ENCODE peak calls at places on chromosome 14, in ten cellular contexts. Y, O, U, W, C, K, X, L, P and H are unnamed samples.

GRCh38 chr14:23284654-23285529 is 1.0 kb downstream of the HOMEZ start:
- DNase-seq in Y (peak), O (no peak), U (no peak), W (no peak), C (no peak), K (no peak), X (no peak), L (no peak), P (no peak), H (peak)

GRCh38 chr14:54767450-54767849 is 135.2 kb downstream of the GCH1 start:
- DNase-seq in Y (no peak), O (no peak), U (no peak), W (no peak), C (no peak), K (no peak), X (no peak), L (peak), P (no peak), H (no peak)

GRCh38 chr14:100536721-100537700 is 50.2 kb downstream of the BEGAIN start:
- DNase-seq in Y (no peak), O (no peak), U (no peak), W (peak), C (no peak), K (no peak), X (no peak), L (peak), P (no peak), H (no peak)

GRCh38 chr14:78975734-78976133 is 805.6 kb downstream of the NRXN3 start:
- DNase-seq in Y (no peak), O (no peak), U (no peak), W (no peak), C (no peak), K (no peak), X (no peak), L (no peak), P (no peak), H (no peak)

GRCh38 chr14:60356921-60357550 is 108.0 kb downstream of the PPM1A start:
- DNase-seq in Y (no peak), O (no peak), U (no peak), W (no peak), C (no peak), K (peak), X (no peak), L (peak), P (no peak), H (no peak)

GRCh38 chr14:87994974-87995373 is 2.0 kb upstream of the GALC start:
- DNase-seq in Y (no peak), O (no peak), U (no peak), W (no peak), C (no peak), K (no peak), X (no peak), L (no peak), P (no peak), H (no peak)

GRCh38 chr14:32450919-32451675 is 122.0 kb downstream of the AKAP6 start:
- DNase-seq in Y (no peak), O (no peak), U (no peak), W (no peak), C (no peak), K (no peak), X (no peak), L (no peak), P (no peak), H (no peak)

GRCh38 chr14:20878695-20879094 is 12.5 kb upstream of the RNASE3 start:
- DNase-seq in Y (no peak), O (no peak), U (no peak), W (no peak), C (no peak), K (no peak), X (no peak), L (no peak), P (no peak), H (no peak)

GRCh38 chr14:60317609-60318008 is 68.6 kb downstream of the PPM1A start:
- DNase-seq in Y (no peak), O (no peak), U (no peak), W (no peak), C (no peak), K (peak), X (no peak), L (peak), P (no peak), H (no peak)

GRCh38 chr14:52251724-52252123 is 15.8 kb upstream of the PTGDR start:
- DNase-seq in Y (no peak), O (no peak), U (no peak), W (no peak), C (no peak), K (no peak), X (no peak), L (peak), P (no peak), H (no peak)

GRCh38 chr14:78316058-78316457 is 145.9 kb downstream of the NRXN3 start:
- DNase-seq in Y (no peak), O (no peak), U (no peak), W (no peak), C (no peak), K (no peak), X (no peak), L (no peak), P (no peak), H (no peak)